ENCODE peak calls at places on chromosome 2, in ten cellular contexts. C, O, G, R, J, A, X, W, Y and K are unnamed samples.

GRCh38 chr2:19255481-19255880 is 102.9 kb downstream of the OSR1 start:
- DNase-seq in A (no peak), J (no peak), G (no peak), X (no peak), O (no peak), Y (no peak), C (no peak), W (no peak), R (no peak), K (no peak)

GRCh38 chr2:71831208-71831577 is 316.5 kb downstream of the CYP26B1 start:
- DNase-seq in W (peak; percentile 79), G (no peak), Y (peak; percentile 79), R (no peak), O (no peak), J (peak; percentile 80), X (no peak), C (peak; percentile 52), A (no peak), K (no peak)

GRCh38 chr2:131130298-131130596 is 25.1 kb downstream of the PLEKHB2 start:
- DNase-seq in R (no peak), W (no peak), G (no peak), A (no peak), O (no peak), X (no peak), J (no peak), C (no peak), Y (no peak), K (no peak)

GRCh38 chr2:229133155-229133772 is 137.8 kb downstream of the PID1 start:
- DNase-seq in C (no peak), O (peak; percentile 13), X (no peak), J (peak; percentile 12), Y (no peak), A (no peak), R (no peak), G (no peak), W (peak; percentile 73), K (no peak)

GRCh38 chr2:223585691-223586090 is 16.5 kb downstream of the SCG2 start:
- DNase-seq in A (no peak), W (peak; percentile 78), G (no peak), C (no peak), X (no peak), O (no peak), J (peak; percentile 28), R (no peak), Y (no peak), K (no peak)

GRCh38 chr2:18910843-18911242 is 321.5 kb upstream of the NT5C1B start:
- DNase-seq in C (no peak), R (no peak), O (no peak), A (no peak), X (no peak), W (peak; percentile 87), Y (no peak), G (no peak), J (peak; percentile 74), K (no peak)

GRCh38 chr2:158323381-158323780 is 133.2 kb downstream of the CCDC148 start:
- DNase-seq in R (no peak), Y (no peak), X (no peak), C (no peak), J (no peak), A (no peak), G (no peak), O (no peak), W (no peak), K (no peak)

GRCh38 chr2:240329116-240329665 is 106.3 kb upstream of the GPC1 start:
- DNase-seq in J (no peak), C (no peak), W (no peak), A (no peak), R (no peak), X (no peak), O (no peak), G (no peak), Y (no peak), K (no peak)

GRCh38 chr2:241804326-241805276 is 4.4 kb upstream of the NEU4 start:
- DNase-seq in G (no peak), W (peak; percentile 48), R (no peak), A (peak; percentile 69), Y (peak; percentile 24), J (no peak), X (peak; percentile 61), C (peak; percentile 14), O (peak; percentile 44), K (peak; percentile 34)
- TF ChIP-seq CTCF in G (no peak), W (no peak), R (no peak), A (no peak), Y (no peak), J (no peak), X (no peak), C (no peak), O (peak; percentile 31), K (no peak)

DNA sequence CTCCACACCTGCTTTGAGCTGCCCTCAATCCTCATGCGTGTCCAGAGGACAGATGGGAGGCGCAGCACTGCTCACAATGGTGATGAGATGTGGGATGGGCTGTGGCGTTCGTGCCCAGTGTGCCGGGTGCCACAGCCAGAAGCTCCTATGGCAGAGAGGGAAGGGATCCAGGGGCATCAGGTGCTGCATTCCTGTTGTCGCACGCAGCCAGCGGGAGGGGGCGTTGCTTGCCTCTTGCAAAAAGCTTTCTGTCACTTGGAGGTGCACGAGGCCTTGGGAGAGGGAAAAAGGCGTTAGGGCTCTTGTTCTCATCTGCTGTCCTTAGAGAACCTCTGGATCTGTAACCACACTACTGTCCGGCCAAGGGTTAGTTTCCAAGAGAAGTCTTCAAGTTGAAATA is 29.2 kb upstream of the ALLC start:
- DNase-seq in A (no peak), C (no peak), G (no peak), O (no peak), X (peak; percentile 56), J (no peak), R (no peak), Y (peak; percentile 15), W (no peak), K (peak; percentile 42)
- TF ChIP-seq CTCF in A (no peak), C (no peak), G (no peak), O (no peak), X (no peak), J (peak; percentile 8), R (peak; percentile 42), Y (no peak), W (no peak), K (no peak)

GRCh38 chr2:101696272-101697123 is 1.0 kb upstream of the MAP4K4 start:
- DNase-seq in W (peak; percentile 32), G (no peak), R (no peak), Y (no peak), O (no peak), J (no peak), A (no peak), C (peak; percentile 26), X (peak; percentile 71), K (no peak)

GRCh38 chr2:101699191-101699938 is 1.9 kb downstream of the MAP4K4 start:
- DNase-seq in W (peak; percentile 46), O (no peak), C (no peak), G (no peak), J (no peak), Y (no peak), X (no peak), A (no peak), R (no peak), K (no peak)

GRCh38 chr2:101698419-101699190 is 1.1 kb downstream of the MAP4K4 start:
- DNase-seq in O (no peak), C (no peak), Y (no peak), R (no peak), X (no peak), J (no peak), W (peak; percentile 40), A (no peak), G (no peak), K (peak; percentile 17)

GRCh38 chr2:101697794-101698418 is 399 bp downstream of the MAP4K4 start:
- DNase-seq in A (no peak), Y (no peak), W (no peak), G (no peak), C (peak; percentile 17), J (no peak), R (peak; percentile 14), O (no peak), X (no peak), K (peak; percentile 59)

DNA sequence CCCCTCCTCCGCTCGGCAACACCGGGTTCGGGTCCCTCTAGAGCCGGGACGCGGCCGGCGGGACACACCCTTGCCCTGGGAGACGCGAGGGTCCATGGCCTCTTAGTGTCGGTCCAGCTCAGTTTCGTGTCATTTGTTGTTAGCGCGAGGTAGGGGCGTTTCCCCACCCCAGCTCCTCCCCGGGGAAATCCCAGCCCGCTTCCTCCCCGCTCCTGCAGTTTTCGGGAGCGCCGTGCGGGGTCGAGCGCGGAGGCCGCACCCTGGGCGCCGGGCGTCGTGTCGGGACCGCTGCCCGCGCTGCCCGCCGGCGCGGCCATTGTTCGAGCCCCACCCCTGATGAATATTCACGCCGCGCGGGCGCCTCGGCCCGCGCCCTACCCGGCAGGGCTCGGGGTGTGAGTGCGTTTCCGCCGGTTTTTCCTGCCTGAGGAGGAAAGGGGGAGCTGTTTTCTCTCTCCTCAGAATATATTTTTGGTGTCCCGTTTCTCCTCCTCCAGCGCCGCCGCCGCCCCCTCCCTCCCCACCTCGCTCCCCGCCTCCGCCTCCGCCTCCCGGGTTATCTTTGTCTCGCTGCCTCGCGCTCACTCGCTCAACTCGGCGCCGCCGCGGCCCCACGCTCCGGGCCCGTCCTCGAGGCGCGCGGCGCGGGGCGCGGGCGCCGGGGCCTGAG is at the start of gene MAP4K4:
- DNase-seq in O (peak; percentile 50), G (peak; percentile 87), W (peak; percentile 87), Y (peak; percentile 89), X (peak; percentile 92), R (peak; percentile 61), A (peak; percentile 77), C (peak; percentile 82), J (peak; percentile 77), K (peak; percentile 78)
- TF ChIP-seq CTCF in O (no peak), G (peak; percentile 74), W (peak; percentile 24), Y (peak; percentile 63), X (peak; percentile 32), R (peak; percentile 40), A (no peak), C (no peak), J (peak; percentile 12), K (peak; percentile 7)

GRCh38 chr2:188984126-188984525 is 10.0 kb downstream of the COL3A1 start:
- DNase-seq in G (no peak), J (peak; percentile 71), O (no peak), R (no peak), A (no peak), X (no peak), C (no peak), W (peak; percentile 80), Y (no peak), K (no peak)

GRCh38 chr2:188979730-188980123 is 5.6 kb downstream of the COL3A1 start:
- DNase-seq in W (peak; percentile 47), X (no peak), O (no peak), J (no peak), G (no peak), C (no peak), A (no peak), R (no peak), Y (no peak), K (no peak)

GRCh38 chr2:188986839-188987238 is 12.7 kb downstream of the COL3A1 start:
- DNase-seq in Y (no peak), W (peak; percentile 73), J (peak; percentile 51), G (no peak), C (no peak), O (no peak), A (no peak), R (no peak), X (no peak), K (no peak)

GRCh38 chr2:188984680-188985079 is 10.5 kb downstream of the COL3A1 start:
- DNase-seq in R (no peak), O (no peak), C (no peak), A (no peak), G (no peak), X (no peak), W (peak; percentile 99), J (peak; percentile 93), Y (peak; percentile 29), K (no peak)

DNA sequence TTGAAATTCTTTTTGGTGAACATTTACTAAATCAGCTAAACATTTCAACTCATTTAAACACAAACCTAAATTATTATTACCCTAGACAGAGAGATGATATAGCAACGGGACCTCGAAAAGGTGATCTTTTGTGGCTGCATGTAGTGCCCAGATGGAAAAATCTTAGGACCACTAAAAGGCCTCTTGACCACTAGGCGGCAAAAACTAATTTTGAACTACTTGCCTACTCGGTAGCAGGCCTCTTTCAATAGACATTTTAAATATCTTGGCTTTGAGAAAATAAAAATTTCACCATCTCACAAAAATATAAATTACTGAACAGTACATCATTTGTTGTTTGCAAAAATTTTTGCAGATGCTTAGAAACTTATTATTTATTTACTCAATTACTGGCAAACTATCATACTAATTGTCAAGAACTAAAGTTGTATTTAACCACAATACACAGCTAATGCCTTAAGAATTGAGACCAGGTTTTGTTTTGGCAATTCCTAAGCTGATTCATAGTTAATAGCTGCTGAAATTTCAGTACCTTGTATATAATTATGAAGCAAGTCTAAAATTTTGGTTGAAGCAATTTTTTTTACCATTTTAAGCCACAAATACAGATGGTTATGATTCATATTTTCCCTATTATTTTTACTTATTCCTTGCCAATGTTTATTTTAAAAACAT is 9.4 kb downstream of the COL3A1 start:
- DNase-seq in C (no peak), G (no peak), W (peak; percentile 90), O (peak; percentile 16), R (no peak), X (no peak), J (peak; percentile 78), Y (no peak), A (no peak), K (no peak)
- TF ChIP-seq CTCF in C (peak; percentile 23), G (no peak), W (peak; percentile 54), O (peak; percentile 27), R (peak; percentile 45), X (peak; percentile 24), J (peak; percentile 34), Y (peak; percentile 41), A (no peak), K (peak; percentile 42)